ENCODE peak calls at places on chromosomes 3 and 15, in six cellular contexts. W, U, N, J, A and F are unnamed samples. For H3K27me3, the result is how much of the 10 kb centered on the place peaks cover.

GRCh38 chr3:140092883-140093536 is 158.0 kb downstream of the CLSTN2 start:
- DNase-seq in W (no peak), U (no peak), N (no peak), J (no peak), A (no peak), F (no peak)

GRCh38 chr15:29821416-29822099 is 710 bp downstream of the TJP1 start:
- DNase-seq in W (peak), U (peak), N (peak), J (peak), A (no peak), F (no peak)

GRCh38 chr15:90895571-90896117 is 7.5 kb upstream of the MAN2A2 start:
- DNase-seq in W (no peak), U (no peak), N (no peak), J (no peak), A (no peak), F (no peak)

GRCh38 chr15:48924528-48925393 is 39.0 kb downstream of the SHC4 start:
- DNase-seq in W (no peak), U (no peak), N (no peak), J (peak), A (no peak), F (no peak)

GRCh38 chr3:160400631-160401150 is 1.2 kb downstream of the SMC4 start:
- DNase-seq in W (peak), U (peak), N (peak), J (no peak), A (peak), F (no peak)

GRCh38 chr15:50219820-50220219 is 37.8 kb downstream of the SLC27A2 start:
- DNase-seq in W (no peak), U (no peak), N (no peak), J (no peak), A (no peak), F (no peak)

GRCh38 chr3:76841750-76842149 is 198.1 kb upstream of the ROBO2 start:
- DNase-seq in W (no peak), U (no peak), N (no peak), J (peak), A (no peak), F (no peak)

GRCh38 chr3:133383175-133383574 is 16.7 kb upstream of the BFSP2 start:
- DNase-seq in W (no peak), U (no peak), N (peak), J (no peak), A (no peak), F (no peak)

GRCh38 chr3:107654218-107654617 is 131.5 kb downstream of the BBX start:
- DNase-seq in W (no peak), U (no peak), N (no peak), J (no peak), A (no peak), F (no peak)

GRCh38 chr15:53962646-53963561 is 15.3 kb upstream of the UNC13C start:
- DNase-seq in W (peak), U (no peak), N (peak), J (peak), A (no peak), F (no peak)

GRCh38 chr15:70318594-70318993 is 220.9 kb upstream of the TLE3 start:
- DNase-seq in W (no peak), U (no peak), N (no peak), J (no peak), A (no peak), F (no peak)

GRCh38 chr15:39239562-39239961 is 341.3 kb upstream of the THBS1 start:
- DNase-seq in W (no peak), U (no peak), N (no peak), J (peak), A (no peak), F (peak)

GRCh38 chr3:25007974-25008658 is 419.9 kb upstream of the RARB start:
- DNase-seq in W (no peak), U (no peak), N (no peak), J (peak), A (no peak), F (no peak)

GRCh38 chr3:62922326-62922725 is 47.1 kb upstream of the CADPS start:
- DNase-seq in W (no peak), U (no peak), N (no peak), J (peak), A (no peak), F (no peak)

GRCh38 chr15:101349497-101349951 is 54.5 kb upstream of the SNRPA1 start:
- DNase-seq in W (no peak), U (no peak), N (peak), J (no peak), A (no peak), F (no peak)

GRCh38 chr15:98658831-98659699 is 10.7 kb downstream of the IGF1R start:
- DNase-seq in W (peak), U (peak), N (peak), J (peak), A (no peak), F (no peak)

GRCh38 chr3:15676259-15676658 is 74.7 kb downstream of the BTD start:
- DNase-seq in W (no peak), U (no peak), N (no peak), J (no peak), A (no peak), F (no peak)

GRCh38 chr3:121747976-121748375 is 1.6 kb downstream of the GOLGB1 start:
- DNase-seq in W (no peak), U (no peak), N (no peak), J (no peak), A (no peak), F (no peak)

GRCh38 chr3:101803152-101803782 is 24.3 kb downstream of the NXPE3 start:
- DNase-seq in W (peak), U (peak), N (peak), J (peak), A (peak), F (no peak)

GRCh38 chr3:5252111-5252510 is 64.6 kb downstream of the EDEM1 start:
- DNase-seq in W (no peak), U (no peak), N (no peak), J (no peak), A (no peak), F (no peak)

GRCh38 chr3:194395201-194395600 is 3.9 kb downstream of the GP5 start:
- DNase-seq in W (no peak), U (no peak), N (no peak), J (peak), A (no peak), F (no peak)

GRCh38 chr3:122795674-122795969 is 753 bp downstream of the SLC49A4 start:
- DNase-seq in W (peak), U (no peak), N (no peak), J (no peak), A (no peak), F (no peak)

GRCh38 chr3:48057521-48057920 is 41.3 kb upstream of the MAP4 start:
- DNase-seq in W (no peak), U (no peak), N (no peak), J (no peak), A (no peak), F (no peak)

GRCh38 chr15:67746450-67746849 is 78.9 kb upstream of the SKOR1 start:
- DNase-seq in W (no peak), U (no peak), N (no peak), J (no peak), A (no peak), F (no peak)

GRCh38 chr3:114902691-114903101 is 244.4 kb downstream of the ZBTB20 start:
- DNase-seq in W (no peak), U (no peak), N (no peak), J (no peak), A (no peak), F (no peak)

GRCh38 chr3:66115858-66116654 is 77.3 kb upstream of the MAGI1 start:
- DNase-seq in W (no peak), U (peak), N (peak), J (peak), A (no peak), F (peak)

GRCh38 chr15:49902791-49903481 is 216.1 kb downstream of the ATP8B4 start:
- DNase-seq in W (no peak), U (peak), N (no peak), J (peak), A (no peak), F (peak)

GRCh38 chr3:65669163-65669875 is 369.4 kb downstream of the MAGI1 start:
- DNase-seq in W (no peak), U (no peak), N (peak), J (peak), A (no peak), F (no peak)

GRCh38 chr15:28153492-28154119 is 54.5 kb upstream of the OCA2 start:
- DNase-seq in W (no peak), U (no peak), N (no peak), J (no peak), A (no peak), F (no peak)

GRCh38 chr15:41882689-41883483 is 11.0 kb downstream of the SPTBN5 start:
- DNase-seq in W (no peak), U (no peak), N (peak), J (no peak), A (no peak), F (no peak)

GRCh38 chr15:70351941-70352774 is 254.4 kb upstream of the TLE3 start:
- DNase-seq in W (no peak), U (no peak), N (no peak), J (no peak), A (no peak), F (no peak)

GRCh38 chr3:129106866-129107565 is 14.6 kb downstream of the RAB43 start:
- DNase-seq in W (no peak), U (no peak), N (peak), J (no peak), A (no peak), F (no peak)

GRCh38 chr3:174438501-174439156 is 420.5 kb upstream of the NAALADL2 start:
- DNase-seq in W (no peak), U (no peak), N (no peak), J (peak), A (no peak), F (no peak)

GRCh38 chr3:194069421-194070219 is 66.3 kb upstream of the HES1 start:
- DNase-seq in W (no peak), U (no peak), N (no peak), J (peak), A (no peak), F (no peak)

GRCh38 chr3:184380210-184380626 is 364 bp downstream of the CHRD start:
- DNase-seq in W (peak), U (peak), N (peak), J (peak), A (no peak), F (no peak)

GRCh38 chr3:166351461-166351860 is 514.2 kb upstream of the BCHE start:
- DNase-seq in W (no peak), U (no peak), N (no peak), J (no peak), A (no peak), F (no peak)

GRCh38 chr15:68829068-68829467 is 8.4 kb upstream of the ANP32A start:
- DNase-seq in W (peak), U (no peak), N (no peak), J (peak), A (no peak), F (no peak)

GRCh38 chr15:78073026-78073425 is 4.5 kb downstream of the TBC1D2B start:
- DNase-seq in W (no peak), U (no peak), N (no peak), J (no peak), A (no peak), F (no peak)

GRCh38 chr3:79983063-79983561 is 215.3 kb upstream of the ROBO1 start:
- DNase-seq in W (no peak), U (no peak), N (no peak), J (peak), A (no peak), F (no peak)

GRCh38 chr3:71787851-71788405 is 3.0 kb upstream of the PROK2 start:
- DNase-seq in W (no peak), U (no peak), N (no peak), J (no peak), A (no peak), F (no peak)
- H3K27me3 ChIP-seq in W (under half), U (under half), N (under half), J (under half), A (under half), F (under half)

GRCh38 chr3:14534379-14535191 is 5.6 kb downstream of the GRIP2 start:
- DNase-seq in W (no peak), U (no peak), N (no peak), J (no peak), A (no peak), F (no peak)
- H3K4me3 ChIP-seq in W (no peak), U (no peak), N (no peak), J (no peak), A (no peak), F (no peak)

DNA sequence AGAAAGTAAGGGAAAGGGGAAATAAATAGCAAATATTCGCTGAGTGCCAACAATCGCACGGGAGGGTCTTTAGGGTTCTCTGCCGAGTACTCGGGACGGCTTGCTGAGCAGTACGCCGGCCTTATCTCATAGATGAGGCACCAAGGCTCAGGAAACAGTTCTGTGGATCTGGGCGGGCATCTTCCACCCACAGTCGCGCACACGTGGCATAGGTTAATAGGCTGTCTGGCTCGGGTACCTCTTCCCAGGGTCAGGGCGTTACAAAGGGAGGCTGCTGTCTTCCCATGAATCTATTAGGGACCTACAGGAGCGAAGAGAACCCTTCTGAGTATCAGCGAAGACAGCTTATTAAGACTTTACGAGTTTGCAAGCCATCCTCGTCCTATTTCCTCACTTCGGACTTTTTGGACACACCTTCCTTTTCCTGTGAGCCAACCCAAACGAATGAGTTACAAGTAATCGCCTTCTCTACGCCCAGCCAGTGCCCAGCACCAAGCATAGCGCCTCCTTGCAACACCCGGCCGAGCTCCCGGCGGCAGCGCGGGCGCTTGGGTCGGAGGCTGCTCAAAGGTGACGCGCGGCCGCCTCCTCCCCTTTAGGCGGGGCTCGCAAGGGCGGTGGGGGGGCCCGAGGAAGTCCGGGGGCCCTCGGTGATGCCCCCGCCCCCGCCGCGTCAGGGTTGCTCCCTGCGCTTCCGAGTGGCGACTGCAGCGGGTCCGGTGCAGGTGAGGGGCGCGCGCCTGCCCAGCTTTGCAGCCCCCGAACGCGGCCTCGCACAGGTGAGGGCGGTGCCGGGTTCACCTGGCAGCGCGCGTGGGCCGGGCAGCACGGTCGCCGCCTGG is at the start of gene MCTP2:
- DNase-seq in W (peak), U (peak), N (peak), J (peak), A (peak), F (peak)
- TF ChIP-seq CTCF in W (peak), U (no peak), N (peak), J (no peak), A (no peak), F (peak)

GRCh38 chr3:13895155-13896105 is 15.6 kb upstream of the WNT7A start:
- DNase-seq in W (peak), U (peak), N (peak), J (peak), A (peak), F (peak)
- H3K27me3 ChIP-seq in W (under half), U (under half), N (under half), J (under half), A (under half), F (under half)

DNA sequence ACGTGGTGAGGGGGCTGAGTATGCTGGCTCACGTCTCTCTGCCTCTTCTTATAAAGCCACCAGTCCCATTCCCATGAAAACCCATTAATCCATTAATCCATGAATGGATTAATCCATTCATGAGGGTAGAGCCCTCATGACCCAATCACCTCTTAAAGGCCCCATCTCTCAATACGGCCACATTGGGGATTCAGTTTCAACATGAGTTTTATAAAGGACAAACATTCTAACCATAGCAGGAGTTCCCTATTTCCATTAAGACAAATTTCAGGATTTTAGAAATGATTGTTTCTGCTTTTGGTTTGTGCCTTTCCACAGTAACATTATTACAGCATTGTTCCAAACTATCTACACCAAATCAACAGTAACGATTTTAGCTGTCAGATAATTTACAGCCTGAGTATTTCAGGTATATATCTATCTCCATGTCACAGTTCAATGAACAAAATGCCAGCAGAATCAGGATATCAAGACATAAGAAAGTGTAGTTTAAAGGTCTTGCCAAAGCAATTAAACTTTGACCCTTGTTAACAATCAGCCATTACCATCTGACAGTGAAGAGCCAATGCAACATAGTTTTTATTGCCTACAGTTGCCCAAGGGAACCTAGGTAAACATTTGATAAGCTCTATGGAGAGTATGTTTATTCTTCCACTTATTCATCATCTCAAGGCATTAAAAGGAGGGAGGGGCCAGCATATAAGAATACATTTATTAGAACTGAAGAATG is 3.8 kb downstream of the TSPAN3 start:
- DNase-seq in W (no peak), U (no peak), N (no peak), J (no peak), A (no peak), F (no peak)
- H3K4me3 ChIP-seq in W (no peak), U (no peak), N (no peak), J (no peak), A (no peak), F (no peak)

GRCh38 chr15:40282144-40282869 is 557 bp downstream of the ANKRD63 start:
- DNase-seq in W (no peak), U (no peak), N (peak), J (no peak), A (peak), F (no peak)
- TF ChIP-seq CTCF in W (peak), U (peak), N (peak), J (peak), A (peak), F (peak)